ENCODE peak calls at places on chromosomes 13 and 19, in seven cellular contexts. U is Peyer's patch, I is body of pancreas, S is uterus, A is H1, R is A549, C is IMR-90. G is an unnamed sample.
A peak's percentile ranks its signal among the peaks of the same experiment; 100 is the strongest.

GRCh38 chr13:33871207-33872004 is 53.5 kb downstream of the RFC3 start:
- DNase-seq in U (no peak), I (no peak), S (no peak), A (no peak), R (no peak), C (no peak), G (no peak)

GRCh38 chr19:36120092-36120983 is 5.1 kb downstream of the TBCB start:
- DNase-seq in U (no peak), I (no peak), S (no peak), A (no peak), R (no peak), C (no peak), G (no peak)

GRCh38 chr19:17337675-17338439 is 504 bp downstream of the GTPBP3 start:
- DNase-seq in U (no peak), I (no peak), S (no peak), A (peak; percentile 70), R (no peak), C (no peak), G (peak; percentile 67)

GRCh38 chr13:32587774-32588165 is 1.5 kb downstream of the PDS5B start:
- DNase-seq in U (no peak), I (no peak), S (no peak), A (no peak), R (no peak), C (peak; percentile 30), G (peak; percentile 61)

GRCh38 chr13:50645092-50645491 is 198.4 kb downstream of the DLEU7 start:
- DNase-seq in U (no peak), I (no peak), S (no peak), A (no peak), R (no peak), C (no peak), G (no peak)

GRCh38 chr19:48751835-48752510 is 468 bp downstream of the FUT1 start:
- DNase-seq in U (no peak), I (no peak), S (no peak), A (no peak), R (no peak), C (no peak), G (no peak)

GRCh38 chr13:21668665-21669599 is 1.9 kb upstream of the FGF9 start:
- DNase-seq in U (peak; percentile 58), I (peak; percentile 25), S (peak; percentile 35), A (peak; percentile 70), R (no peak), C (peak; percentile 69), G (no peak)

GRCh38 chr13:33459702-33460101 is 174.1 kb upstream of the STARD13 start:
- DNase-seq in U (no peak), I (no peak), S (no peak), A (no peak), R (no peak), C (no peak), G (no peak)

GRCh38 chr13:97254809-97255208 is 32.7 kb downstream of the MBNL2 start:
- DNase-seq in U (no peak), I (no peak), S (no peak), A (no peak), R (no peak), C (peak; percentile 86), G (no peak)

GRCh38 chr13:29884671-29885424 is 34.4 kb upstream of the UBL3 start:
- DNase-seq in U (no peak), I (no peak), S (no peak), A (no peak), R (no peak), C (peak; percentile 22), G (no peak)

GRCh38 chr19:35123573-35123972 is 8.0 kb downstream of the FXYD3 start:
- DNase-seq in U (no peak), I (peak; percentile 81), S (peak; percentile 54), A (no peak), R (no peak), C (no peak), G (no peak)

GRCh38 chr19:6318772-6319171 is 14.6 kb downstream of the ACER1 start:
- DNase-seq in U (no peak), I (no peak), S (no peak), A (no peak), R (peak; percentile 24), C (peak; percentile 10), G (no peak)

GRCh38 chr13:74226791-74227475 is 92.7 kb upstream of the KLF12 start:
- DNase-seq in U (no peak), I (no peak), S (no peak), A (no peak), R (no peak), C (peak; percentile 75), G (no peak)

GRCh38 chr13:59837101-59837500 is 326.6 kb downstream of the DIAPH3 start:
- DNase-seq in U (no peak), I (no peak), S (no peak), A (no peak), R (no peak), C (no peak), G (no peak)

GRCh38 chr13:111909501-111909900 is 157.4 kb upstream of the SOX1 start:
- DNase-seq in U (no peak), I (no peak), S (no peak), A (no peak), R (no peak), C (no peak), G (no peak)

GRCh38 chr13:72505376-72505775 is 222.1 kb downstream of the MZT1 start:
- DNase-seq in U (no peak), I (no peak), S (no peak), A (no peak), R (no peak), C (no peak), G (no peak)

GRCh38 chr19:47379398-47379938 is 30.4 kb downstream of the DHX34 start:
- DNase-seq in U (no peak), I (no peak), S (no peak), A (no peak), R (no peak), C (no peak), G (no peak)

DNA sequence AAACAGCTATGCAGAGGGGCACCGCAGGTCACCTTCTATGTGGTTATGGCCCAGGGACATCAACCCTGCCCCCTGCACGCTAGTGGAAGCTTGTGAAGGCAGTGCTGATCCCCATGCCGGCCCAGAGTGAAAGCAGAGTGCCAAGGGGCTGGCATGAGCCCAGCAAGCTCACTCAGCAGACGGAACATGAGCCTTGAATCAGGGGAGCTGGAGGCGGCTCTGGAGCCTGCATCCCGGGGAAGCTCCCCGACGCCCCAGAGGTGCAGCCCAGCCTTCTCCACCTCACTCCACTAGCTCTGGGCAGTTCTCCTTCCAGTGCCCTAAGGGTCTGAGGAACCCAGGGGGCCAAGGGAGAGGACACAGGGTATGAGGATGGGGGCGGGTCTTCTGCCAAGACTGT is 19.0 kb upstream of the ISYNA1 start:
- DNase-seq in U (no peak), I (no peak), S (peak; percentile 63), A (no peak), R (no peak), C (no peak), G (no peak)
- H3K27ac ChIP-seq in U (peak overlapping the region; percentile 30), I (no peak overlapping the region), S (peak overlapping the region; percentile 19), A (no peak overlapping the region), R (no peak overlapping the region), C (no peak overlapping the region), G (no peak overlapping the region)

DNA sequence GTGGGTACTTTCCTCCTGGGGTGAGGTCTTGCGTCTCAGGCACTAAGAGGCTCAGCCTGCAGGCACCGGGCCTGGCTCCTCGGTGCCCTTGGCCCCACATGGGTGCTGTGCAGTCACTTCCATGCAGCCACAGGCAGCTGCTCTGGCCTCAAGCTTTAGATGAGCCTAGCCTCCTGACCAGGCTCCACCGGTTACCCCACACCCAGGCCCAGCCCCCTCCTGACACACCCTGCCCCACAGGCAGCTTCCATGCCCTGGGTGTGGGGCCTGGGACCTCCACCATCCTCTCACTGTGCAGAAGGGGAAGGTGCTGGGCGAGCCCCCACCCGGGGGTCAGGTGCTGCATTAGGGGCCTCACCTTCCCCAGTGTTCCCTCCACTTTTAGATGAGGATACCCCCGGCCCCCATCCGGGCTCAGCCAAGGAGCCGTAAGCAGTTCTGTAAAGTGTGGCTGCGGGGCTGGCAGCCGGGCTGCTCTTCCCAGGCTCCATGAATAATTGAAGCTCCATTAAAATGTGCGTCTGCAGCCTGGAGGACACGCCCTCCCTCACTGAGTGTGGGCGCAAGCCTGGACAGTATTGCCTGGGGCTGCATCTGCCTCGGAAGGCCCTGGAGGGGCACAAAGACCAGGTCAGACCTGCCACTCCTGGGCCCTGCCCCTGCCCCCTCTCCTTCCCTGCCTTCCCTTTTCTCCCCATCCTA is 72.5 kb upstream of the KCTD15 start:
- DNase-seq in U (peak; percentile 31), I (no peak), S (no peak), A (no peak), R (no peak), C (no peak), G (no peak)
- TF ChIP-seq CTCF in U (no peak), I (no peak), S (no peak), A (no peak), R (no peak), C (no peak), G (no peak)

GRCh38 chr13:66937423-66937822 is 292.7 kb downstream of the PCDH9 start:
- DNase-seq in U (no peak), I (no peak), S (no peak), A (no peak), R (no peak), C (no peak), G (no peak)

GRCh38 chr13:66933994-66934393 is 296.1 kb downstream of the PCDH9 start:
- DNase-seq in U (no peak), I (no peak), S (no peak), A (no peak), R (peak; percentile 15), C (peak; percentile 90), G (no peak)

GRCh38 chr13:66927562-66927961 is 302.6 kb downstream of the PCDH9 start:
- DNase-seq in U (no peak), I (no peak), S (no peak), A (no peak), R (no peak), C (no peak), G (no peak)

DNA sequence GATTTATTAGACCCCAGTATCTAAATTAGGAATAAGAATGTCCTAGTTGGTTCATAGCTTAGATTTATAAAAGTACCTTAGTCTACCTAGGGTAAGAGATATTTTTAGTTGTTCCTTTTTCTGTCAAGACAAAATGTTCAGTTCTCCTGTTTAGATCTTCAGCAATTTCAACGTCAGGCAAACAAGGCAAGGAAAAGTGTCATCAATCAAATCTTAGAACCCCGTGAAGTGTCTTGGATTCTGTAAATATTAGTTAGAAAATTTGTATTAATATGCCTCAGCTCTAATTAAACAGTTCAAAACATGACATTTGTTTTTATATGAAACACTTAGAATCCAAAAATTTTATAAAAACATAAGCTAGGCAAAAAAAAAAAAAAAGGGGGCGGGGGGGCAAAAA is 296.6 kb downstream of the PCDH9 start:
- DNase-seq in U (no peak), I (no peak), S (no peak), A (no peak), R (no peak), C (no peak), G (no peak)
- H3K27ac ChIP-seq in U (no peak overlapping the region), I (no peak overlapping the region), S (no peak overlapping the region), A (no peak overlapping the region), R (peak overlapping the region; percentile 92), C (no peak overlapping the region), G (no peak overlapping the region)

DNA sequence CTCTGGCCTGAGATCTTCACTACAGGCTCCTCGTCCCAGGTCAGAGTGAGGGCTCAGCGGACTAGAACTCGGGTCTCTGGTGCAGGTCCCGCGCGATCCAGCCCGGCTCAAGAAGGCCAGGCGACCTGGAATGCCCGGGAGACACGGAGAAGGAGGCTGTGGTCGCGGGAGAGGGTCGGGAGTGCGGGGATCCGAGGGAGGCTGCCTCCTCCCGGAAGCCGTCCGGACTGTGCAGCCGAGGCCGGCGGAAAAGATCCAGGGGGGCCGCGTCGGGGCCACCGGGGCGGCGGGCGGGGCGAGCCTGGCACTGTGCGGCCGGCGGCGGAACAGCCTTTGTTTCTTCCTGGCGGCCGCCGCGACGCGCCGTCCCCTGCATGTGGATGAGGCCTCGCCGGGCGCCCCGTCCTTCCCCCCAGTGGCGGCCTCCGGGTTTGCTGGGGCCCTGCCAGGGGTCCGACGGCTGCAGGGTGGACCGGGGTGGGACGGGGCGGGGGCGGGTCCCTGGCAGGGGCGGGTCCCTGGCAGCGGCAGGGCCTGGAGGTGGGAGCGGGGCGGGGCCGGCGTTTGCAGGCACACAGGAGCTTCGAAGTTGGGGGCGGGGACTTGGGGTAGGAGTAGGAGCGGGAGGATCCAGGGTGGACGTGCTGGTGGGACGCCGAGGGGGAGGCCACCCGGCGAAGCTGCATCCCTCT is 1.0 kb upstream of the SLC7A10 start:
- DNase-seq in U (peak; percentile 67), I (no peak), S (no peak), A (peak; percentile 87), R (peak; percentile 63), C (no peak), G (no peak)
- TF ChIP-seq CTCF in U (no peak), I (no peak), S (no peak), A (no peak), R (no peak), C (no peak), G (no peak)

G was measured in HL-60.